ENCODE peak calls at places on chromosomes 7 and 10, in six cellular contexts. One of them, this sample, is unnamed.

GRCh38 chr7:156556083-156556482 is 84.5 kb upstream of the RNF32 start:
- DNase-seq in RPMI8226: no peak
- DNase-seq in NCI-H2107: no peak
- DNase-seq in EH: no peak
- DNase-seq in NCI-H524 treated with DMSO at 0.1 percent for 48 hours: no peak
- DNase-seq in head of caudate nucleus: no peak
- DNase-seq in this sample: no peak

GRCh38 chr10:110535958-110536891 is 31.3 kb upstream of the SMC3 start:
- DNase-seq in NCI-H524 treated with DMSO at 0.1 percent for 48 hours: no peak
- DNase-seq in NCI-H2107: no peak
- DNase-seq in RPMI8226: peak
- DNase-seq in head of caudate nucleus: no peak
- DNase-seq in EH: peak
- DNase-seq in this sample: peak

GRCh38 chr7:36746347-36746746 is 22.1 kb upstream of the AOAH start:
- DNase-seq in RPMI8226: no peak
- DNase-seq in head of caudate nucleus: no peak
- DNase-seq in NCI-H2107: no peak
- DNase-seq in NCI-H524 treated with DMSO at 0.1 percent for 48 hours: no peak
- DNase-seq in EH: peak
- DNase-seq in this sample: no peak

GRCh38 chr10:30027057-30028005 is 32.1 kb downstream of the JCAD start:
- DNase-seq in NCI-H524 treated with DMSO at 0.1 percent for 48 hours: no peak
- DNase-seq in RPMI8226: peak
- DNase-seq in head of caudate nucleus: no peak
- DNase-seq in EH: no peak
- DNase-seq in NCI-H2107: no peak
- DNase-seq in this sample: no peak

GRCh38 chr10:126166797-126167196 is 221.5 kb downstream of the ADAM12 start:
- DNase-seq in NCI-H524 treated with DMSO at 0.1 percent for 48 hours: no peak
- DNase-seq in head of caudate nucleus: no peak
- DNase-seq in EH: no peak
- DNase-seq in RPMI8226: no peak
- DNase-seq in NCI-H2107: no peak
- DNase-seq in this sample: no peak

GRCh38 chr7:2231992-2232765 is 566 bp downstream of the MAD1L1 start:
- DNase-seq in EH: peak
- DNase-seq in RPMI8226: peak
- DNase-seq in NCI-H524 treated with DMSO at 0.1 percent for 48 hours: no peak
- DNase-seq in head of caudate nucleus: no peak
- DNase-seq in NCI-H2107: no peak
- DNase-seq in this sample: peak

GRCh38 chr7:79778786-79779382 is 325.4 kb upstream of the MAGI2 start:
- DNase-seq in NCI-H2107: no peak
- DNase-seq in RPMI8226: no peak
- DNase-seq in head of caudate nucleus: no peak
- DNase-seq in NCI-H524 treated with DMSO at 0.1 percent for 48 hours: no peak
- DNase-seq in EH: peak
- DNase-seq in this sample: peak

GRCh38 chr7:124965553-124965952 is 35.9 kb upstream of the POT1 start:
- DNase-seq in EH: no peak
- DNase-seq in head of caudate nucleus: no peak
- DNase-seq in RPMI8226: no peak
- DNase-seq in NCI-H524 treated with DMSO at 0.1 percent for 48 hours: no peak
- DNase-seq in NCI-H2107: no peak
- DNase-seq in this sample: no peak

GRCh38 chr7:37786741-37787569 is 61.4 kb upstream of the NME8 start:
- DNase-seq in head of caudate nucleus: no peak
- DNase-seq in EH: no peak
- DNase-seq in NCI-H2107: no peak
- DNase-seq in RPMI8226: peak
- DNase-seq in NCI-H524 treated with DMSO at 0.1 percent for 48 hours: no peak
- DNase-seq in this sample: no peak

GRCh38 chr10:58266826-58267712 is 625 bp downstream of the IPMK start:
- DNase-seq in NCI-H524 treated with DMSO at 0.1 percent for 48 hours: no peak
- DNase-seq in RPMI8226: peak
- DNase-seq in EH: peak
- DNase-seq in NCI-H2107: no peak
- DNase-seq in head of caudate nucleus: peak
- DNase-seq in this sample: peak

GRCh38 chr10:28217848-28218247 is 85.0 kb downstream of the MPP7 start:
- DNase-seq in head of caudate nucleus: no peak
- DNase-seq in NCI-H524 treated with DMSO at 0.1 percent for 48 hours: no peak
- DNase-seq in RPMI8226: no peak
- DNase-seq in NCI-H2107: no peak
- DNase-seq in EH: peak
- DNase-seq in this sample: peak

GRCh38 chr10:62011558-62011957 is 110.1 kb downstream of the ARID5B start:
- DNase-seq in EH: no peak
- DNase-seq in RPMI8226: no peak
- DNase-seq in NCI-H524 treated with DMSO at 0.1 percent for 48 hours: no peak
- DNase-seq in NCI-H2107: no peak
- DNase-seq in head of caudate nucleus: no peak
- DNase-seq in this sample: no peak

GRCh38 chr7:150322114-150322832 is 882 bp upstream of the LRRC61 start:
- DNase-seq in NCI-H2107: no peak
- DNase-seq in EH: no peak
- DNase-seq in RPMI8226: peak
- DNase-seq in head of caudate nucleus: no peak
- DNase-seq in NCI-H524 treated with DMSO at 0.1 percent for 48 hours: no peak
- DNase-seq in this sample: no peak

GRCh38 chr7:35624299-35625186 is 70.4 kb downstream of the HERPUD2 start:
- DNase-seq in head of caudate nucleus: no peak
- DNase-seq in RPMI8226: peak
- DNase-seq in NCI-H524 treated with DMSO at 0.1 percent for 48 hours: peak
- DNase-seq in EH: peak
- DNase-seq in NCI-H2107: peak
- DNase-seq in this sample: peak

GRCh38 chr10:109259293-109259692 is 664.0 kb downstream of the XPNPEP1 start:
- DNase-seq in EH: peak
- DNase-seq in NCI-H524 treated with DMSO at 0.1 percent for 48 hours: no peak
- DNase-seq in head of caudate nucleus: no peak
- DNase-seq in NCI-H2107: no peak
- DNase-seq in RPMI8226: no peak
- DNase-seq in this sample: peak

This sample was measured in LHCN-M2.